ENCODE peak calls at places on chromosomes 3 and 15, in six cellular contexts. V is mesenteric fat pad, H is T-helper 2 cell, I is cardiac muscle cell, M is iris pigment epithelial cell, Y is fibroblast of lung. E is an unnamed sample.
A peak's percentile ranks its signal among the peaks of the same experiment; 100 is the strongest.

GRCh38 chr3:65412591-65412990 is 626.1 kb downstream of the MAGI1 start:
- DNase-seq in V (no peak), H (no peak), I (peak; percentile 70), M (no peak), Y (no peak), E (peak; percentile 81)

GRCh38 chr3:65473746-65474145 is 565.0 kb downstream of the MAGI1 start:
- DNase-seq in V (no peak), H (no peak), I (no peak), M (peak; percentile 30), Y (peak; percentile 2), E (no peak)

GRCh38 chr3:137330246-137330645 is 372.5 kb downstream of the IL20RB start:
- DNase-seq in V (no peak), H (no peak), I (no peak), M (no peak), Y (no peak), E (no peak)

GRCh38 chr3:171321241-171321640 is 139.0 kb downstream of the TNIK start:
- DNase-seq in V (no peak), H (no peak), I (no peak), M (no peak), Y (no peak), E (no peak)

GRCh38 chr3:95810468-95810867 is 1003.9 kb upstream of the EPHA6 start:
- DNase-seq in V (no peak), H (no peak), I (no peak), M (no peak), Y (no peak), E (no peak)

GRCh38 chr15:90024406-90024805 is 23.3 kb downstream of the ZNF710 start:
- DNase-seq in V (peak; percentile 43), H (no peak), I (no peak), M (no peak), Y (no peak), E (no peak)

GRCh38 chr3:37861540-37862051 is at the start of gene CTDSPL:
- DNase-seq in V (no peak), H (no peak), I (peak; percentile 76), M (peak; percentile 43), Y (peak; percentile 59), E (no peak)

GRCh38 chr15:66882251-66883020 is 180.4 kb downstream of the SMAD6 start:
- DNase-seq in V (no peak), H (no peak), I (no peak), M (peak; percentile 50), Y (peak; percentile 61), E (no peak)

GRCh38 chr15:85504739-85505676 is 124.6 kb downstream of the AKAP13 start:
- DNase-seq in V (no peak), H (peak; percentile 23), I (peak; percentile 74), M (peak; percentile 72), Y (peak; percentile 84), E (peak; percentile 65)

GRCh38 chr3:124635169-124635539 is 95.1 kb upstream of the UMPS start:
- DNase-seq in V (no peak), H (no peak), I (no peak), M (no peak), Y (no peak), E (no peak)

GRCh38 chr15:80710635-80711553 is 15.8 kb downstream of the ABHD17C start:
- DNase-seq in V (no peak), H (no peak), I (no peak), M (peak; percentile 30), Y (no peak), E (no peak)

GRCh38 chr3:157531771-157532170 is 28.6 kb upstream of the VEPH1 start:
- DNase-seq in V (no peak), H (no peak), I (no peak), M (peak; percentile 55), Y (peak; percentile 10), E (no peak)

GRCh38 chr3:59784164-59784563 is 734.3 kb upstream of the CFAP20DC start:
- DNase-seq in V (no peak), H (no peak), I (no peak), M (no peak), Y (no peak), E (no peak)

GRCh38 chr3:134366928-134367352 is 7.3 kb downstream of the AMOTL2 start:
- DNase-seq in V (no peak), H (no peak), I (no peak), M (no peak), Y (peak; percentile 31), E (no peak)

GRCh38 chr15:70362911-70363310 is 265.2 kb upstream of the TLE3 start:
- DNase-seq in V (peak; percentile 88), H (no peak), I (peak; percentile 75), M (peak; percentile 47), Y (peak; percentile 43), E (no peak)

GRCh38 chr3:49518441-49518840 is 35.8 kb upstream of the BSN start:
- DNase-seq in V (no peak), H (no peak), I (no peak), M (no peak), Y (no peak), E (no peak)

GRCh38 chr3:176633511-176633910 is 563.8 kb downstream of the TBL1XR1 start:
- DNase-seq in V (no peak), H (no peak), I (peak; percentile 21), M (no peak), Y (no peak), E (no peak)

GRCh38 chr3:32877598-32877997 is 59.8 kb downstream of the TRIM71 start:
- DNase-seq in V (no peak), H (no peak), I (no peak), M (no peak), Y (no peak), E (no peak)

GRCh38 chr3:159443266-159443665 is 545.4 kb upstream of the IL12A start:
- DNase-seq in V (no peak), H (no peak), I (no peak), M (peak; percentile 61), Y (no peak), E (no peak)

GRCh38 chr3:52986049-52986448 is 59.8 kb downstream of the SFMBT1 start:
- DNase-seq in V (no peak), H (no peak), I (no peak), M (peak; percentile 71), Y (no peak), E (no peak)

GRCh38 chr3:129100274-129100673 is 21.3 kb downstream of the RAB43 start:
- DNase-seq in V (no peak), H (no peak), I (no peak), M (no peak), Y (no peak), E (no peak)

GRCh38 chr3:175312766-175313165 is 453.6 kb downstream of the NAALADL2 start:
- DNase-seq in V (no peak), H (no peak), I (no peak), M (no peak), Y (no peak), E (no peak)

GRCh38 chr15:64134322-64134829 is 17.2 kb upstream of the SNX22 start:
- DNase-seq in V (no peak), H (no peak), I (no peak), M (peak; percentile 34), Y (peak; percentile 61), E (peak; percentile 36)

GRCh38 chr3:10015476-10015904 is 10.7 kb upstream of the FANCD2 start:
- DNase-seq in V (no peak), H (no peak), I (peak; percentile 77), M (peak; percentile 96), Y (peak; percentile 99), E (peak; percentile 82)

GRCh38 chr3:15204005-15204404 is 2.0 kb upstream of the CAPN7 start:
- DNase-seq in V (no peak), H (no peak), I (peak; percentile 69), M (peak; percentile 34), Y (no peak), E (no peak)

GRCh38 chr3:12483872-12484197 is 445 bp upstream of the TSEN2 start:
- DNase-seq in V (no peak), H (no peak), I (no peak), M (no peak), Y (no peak), E (no peak)

GRCh38 chr3:20052851-20053250 is 12.6 kb downstream of the KAT2B start:
- DNase-seq in V (no peak), H (no peak), I (no peak), M (no peak), Y (no peak), E (no peak)

GRCh38 chr3:36813320-36813719 is 49.0 kb upstream of the DCLK3 start:
- DNase-seq in V (no peak), H (no peak), I (no peak), M (no peak), Y (no peak), E (no peak)

GRCh38 chr15:79539426-79539825 is 107.3 kb downstream of the MINAR1 start:
- DNase-seq in V (no peak), H (no peak), I (no peak), M (no peak), Y (no peak), E (no peak)

GRCh38 chr3:143443851-143444331 is 324.3 kb downstream of the CHST2 start:
- DNase-seq in V (no peak), H (no peak), I (no peak), M (peak; percentile 99), Y (peak; percentile 96), E (peak; percentile 86)

GRCh38 chr15:39643747-39644520 is 63.1 kb downstream of the THBS1 start:
- DNase-seq in V (no peak), H (no peak), I (no peak), M (no peak), Y (no peak), E (no peak)

GRCh38 chr3:62600033-62600432 is 226.7 kb upstream of the FEZF2 start:
- DNase-seq in V (no peak), H (no peak), I (no peak), M (no peak), Y (no peak), E (no peak)

GRCh38 chr15:64146885-64147681 is 4.4 kb upstream of the SNX22 start:
- DNase-seq in V (no peak), H (no peak), I (peak; percentile 39), M (peak; percentile 65), Y (peak; percentile 47), E (no peak)

GRCh38 chr3:184977796-184978195 is 165.8 kb downstream of the VPS8 start:
- DNase-seq in V (no peak), H (no peak), I (no peak), M (no peak), Y (no peak), E (no peak)

GRCh38 chr3:69113536-69113935 is 8.9 kb downstream of the LMOD3 start:
- DNase-seq in V (no peak), H (no peak), I (no peak), M (no peak), Y (peak; percentile 68), E (no peak)

GRCh38 chr3:168933614-168934013 is 729.9 kb downstream of the MECOM start:
- DNase-seq in V (no peak), H (no peak), I (no peak), M (peak; percentile 18), Y (no peak), E (no peak)

E was measured in mucosa of gallbladder.